ENCODE peak calls at places on chromosomes 11 and 22, in seven cellular contexts. M is posterior cingulate gyrus; O is NCI-H2171; U is HFFc6; F is T-helper 1 cell; A is activated T-cell treated with anti-CD3 and anti-CD28 coated beads for 1 hour; P is stimulated activated CD4-positive, alpha-beta T cell treated with anti-CD3 and anti-CD28 coated beads, Interleukin-15, amount 100 ng/mL, for 48 hours. C is an unnamed sample.

GRCh38 chr11:71245601-71246391 is 6.6 kb downstream of the SHANK2 start:
- DNase-seq in O (no peak), P (no peak), A (no peak), U (no peak), M (no peak), F (no peak), C (no peak)

GRCh38 chr11:10032991-10033390 is 261.0 kb downstream of the SBF2 start:
- DNase-seq in U (peak; percentile 26), F (no peak), O (no peak), A (no peak), P (no peak), M (no peak), C (no peak)

GRCh38 chr11:8872017-8872416 is 39.0 kb upstream of the AKIP1 start:
- DNase-seq in A (no peak), F (no peak), P (no peak), U (no peak), O (no peak), M (no peak), C (no peak)

GRCh38 chr22:38205261-38206128 is 3.7 kb downstream of the MAFF start:
- DNase-seq in M (peak; percentile 60), A (no peak), P (no peak), U (peak; percentile 79), F (no peak), O (no peak), C (no peak)

GRCh38 chr22:19290400-19291217 is 910 bp downstream of the CLTCL1 start:
- DNase-seq in P (no peak), U (no peak), M (no peak), O (no peak), F (no peak), A (no peak), C (peak; percentile 23)

GRCh38 chr11:75032550-75032935 is 43.8 kb downstream of the NEU3 start:
- DNase-seq in U (no peak), M (no peak), A (no peak), P (no peak), F (no peak), O (no peak), C (no peak)

GRCh38 chr11:73376803-73377629 is 817 bp downstream of the RELT start:
- DNase-seq in F (peak; percentile 80), U (peak; percentile 69), A (peak; percentile 36), O (no peak), M (peak; percentile 42), P (peak; percentile 33), C (peak; percentile 58)

GRCh38 chr11:121466063-121466794 is 13.5 kb upstream of the SORL1-AS1 start:
- DNase-seq in P (peak; percentile 30), F (peak; percentile 38), O (peak; percentile 72), M (peak; percentile 92), A (no peak), U (peak; percentile 93), C (peak; percentile 47)

GRCh38 chr11:115612331-115612730 is 108.1 kb upstream of the CADM1 start:
- DNase-seq in F (no peak), M (no peak), A (no peak), U (no peak), P (no peak), O (no peak), C (no peak)

GRCh38 chr11:120172921-120173705 is 35.2 kb upstream of the TRIM29 start:
- DNase-seq in M (no peak), O (no peak), F (no peak), U (no peak), A (no peak), P (no peak), C (peak; percentile 13)

GRCh38 chr11:108616549-108616948 is 23.0 kb upstream of the EXPH5 start:
- DNase-seq in M (no peak), P (no peak), F (no peak), O (no peak), A (no peak), U (peak; percentile 86), C (no peak)

GRCh38 chr11:70456921-70457532 is 58.7 kb downstream of the CTTN start:
- DNase-seq in F (no peak), M (no peak), O (no peak), U (peak; percentile 33), P (no peak), A (no peak), C (no peak)

GRCh38 chr22:30310881-30311771 is 15.6 kb downstream of the TBC1D10A start:
- DNase-seq in U (peak; percentile 35), A (no peak), O (no peak), P (no peak), M (no peak), F (no peak), C (no peak)

GRCh38 chr11:87445002-87445401 is 407.3 kb downstream of the TMEM135 start:
- DNase-seq in M (no peak), P (no peak), O (no peak), A (no peak), F (no peak), U (peak; percentile 70), C (no peak)

GRCh38 chr22:26359156-26359555 is 69.9 kb upstream of the ASPHD2 start:
- DNase-seq in A (no peak), P (no peak), F (no peak), U (no peak), M (no peak), O (no peak), C (no peak)

GRCh38 chr11:94219771-94220170 is 84.6 kb upstream of the IZUMO1R start:
- DNase-seq in P (no peak), O (no peak), M (no peak), U (no peak), F (no peak), A (no peak), C (no peak)

GRCh38 chr22:45548991-45549736 is 46.5 kb downstream of the FBLN1 start:
- DNase-seq in U (peak; percentile 95), P (no peak), F (no peak), A (no peak), M (no peak), O (no peak), C (no peak)

GRCh38 chr22:44667829-44668189 is 34.2 kb upstream of the PRR5 start:
- DNase-seq in M (no peak), P (no peak), U (no peak), F (peak; percentile 80), O (no peak), A (peak; percentile 28), C (no peak)

GRCh38 chr22:19643448-19644313 is 70.6 kb upstream of the SEPTIN5 start:
- DNase-seq in O (no peak), U (no peak), M (no peak), A (no peak), F (no peak), P (no peak), C (no peak)

GRCh38 chr11:28773606-28774005 is 665.4 kb downstream of the METTL15 start:
- DNase-seq in O (no peak), A (no peak), F (no peak), P (no peak), U (no peak), M (no peak), C (no peak)

GRCh38 chr22:31104869-31105268 is 2.5 kb downstream of the SELENOM start:
- DNase-seq in F (no peak), A (no peak), P (no peak), M (no peak), O (no peak), U (no peak), C (no peak)

GRCh38 chr11:131228378-131228777 is 142.0 kb upstream of the NTM start:
- DNase-seq in A (no peak), O (no peak), F (no peak), U (no peak), P (no peak), M (no peak), C (no peak)